ENCODE peak calls at places on chromosomes 12 and 14, in six cellular contexts. G, J, R, B, N and F are unnamed samples.

GRCh38 chr12:104505095-104505819 is 48.5 kb downstream of the CHST11 start:
- DNase-seq in J (peak; percentile 92), B (no peak), G (no peak), N (no peak), R (no peak), F (no peak)

GRCh38 chr12:67047634-67048033 is 221.5 kb upstream of the CAND1 start:
- DNase-seq in J (no peak), N (no peak), R (no peak), B (no peak), G (no peak), F (no peak)

GRCh38 chr12:106137456-106138278 is 1.1 kb downstream of the NUAK1 start:
- DNase-seq in B (no peak), N (no peak), R (peak; percentile 34), G (peak; percentile 27), J (no peak), F (no peak)

GRCh38 chr14:60002819-60003492 is 83.0 kb downstream of the LRRC9 start:
- DNase-seq in N (no peak), J (peak; percentile 3), R (no peak), B (no peak), G (no peak), F (no peak)

GRCh38 chr12:30846776-30847175 is 79.8 kb upstream of the TSPAN11 start:
- DNase-seq in B (no peak), J (no peak), G (no peak), N (no peak), R (no peak), F (no peak)

GRCh38 chr14:25400607-25401206 is 350.8 kb upstream of the STXBP6 start:
- DNase-seq in B (no peak), R (peak; percentile 60), N (peak; percentile 31), J (peak; percentile 45), G (peak; percentile 56), F (peak; percentile 24)

GRCh38 chr14:22314183-22314820 is 274.7 kb downstream of the DAD1 start:
- DNase-seq in N (peak; percentile 47), R (peak; percentile 81), B (no peak), J (peak; percentile 28), G (peak; percentile 78), F (peak; percentile 62)

GRCh38 chr14:100302616-100303015 is 3.6 kb downstream of the SLC25A29 start:
- DNase-seq in J (no peak), B (no peak), N (no peak), R (no peak), G (no peak), F (no peak)

GRCh38 chr12:51028811-51029146 is 2.6 kb upstream of the SLC11A2 start:
- DNase-seq in B (no peak), G (no peak), J (no peak), R (no peak), N (peak; percentile 26), F (peak; percentile 35)

GRCh38 chr12:27828196-27828595 is 48.2 kb upstream of the MANSC4 start:
- DNase-seq in N (peak; percentile 13), B (no peak), R (no peak), J (no peak), G (no peak), F (no peak)